ENCODE peak calls at places on chromosomes 16 and 17, in seven cellular contexts. W, L, F, G, C, V and E are unnamed samples.

GRCh38 chr17:43094129-43094834 is 30.9 kb downstream of the BRCA1 start:
- DNase-seq in W (peak; percentile 77), L (no peak), F (no peak), G (no peak), C (no peak), V (no peak), E (no peak)

GRCh38 chr17:73731733-73732132 is 87.5 kb upstream of the SDK2 start:
- DNase-seq in W (no peak), L (no peak), F (no peak), G (no peak), C (no peak), V (no peak), E (no peak)

GRCh38 chr16:74922150-74923138 is 62.5 kb downstream of the WDR59 start:
- DNase-seq in W (no peak), L (no peak), F (no peak), G (no peak), C (no peak), V (no peak), E (no peak)

GRCh38 chr16:81350306-81350615 is 35.5 kb downstream of the GAN start:
- DNase-seq in W (peak; percentile 3), L (no peak), F (no peak), G (no peak), C (no peak), V (no peak), E (no peak)

GRCh38 chr16:88318091-88318494 is 64.7 kb upstream of the ZNF469 start:
- DNase-seq in W (no peak), L (no peak), F (no peak), G (no peak), C (no peak), V (no peak), E (peak; percentile 74)

GRCh38 chr16:9238346-9238745 is 146.9 kb downstream of the HAPSTR1 start:
- DNase-seq in W (no peak), L (no peak), F (no peak), G (no peak), C (no peak), V (no peak), E (no peak)

GRCh38 chr16:21568502-21569189 is 30.7 kb upstream of the METTL9 start:
- DNase-seq in W (no peak), L (no peak), F (no peak), G (no peak), C (no peak), V (no peak), E (no peak)

GRCh38 chr16:50023626-50024025 is 1.4 kb upstream of the CNEP1R1 start:
- DNase-seq in W (no peak), L (no peak), F (no peak), G (no peak), C (no peak), V (no peak), E (no peak)

GRCh38 chr17:13346592-13346991 is 255.1 kb downstream of the HS3ST3A1 start:
- DNase-seq in W (no peak), L (no peak), F (no peak), G (no peak), C (no peak), V (no peak), E (no peak)

GRCh38 chr16:23416816-23417215 is 36.2 kb downstream of the COG7 start:
- DNase-seq in W (no peak), L (no peak), F (no peak), G (no peak), C (no peak), V (no peak), E (no peak)

GRCh38 chr17:73465851-73466250 is 154.1 kb upstream of the CDC42EP4 start:
- DNase-seq in W (no peak), L (no peak), F (no peak), G (no peak), C (no peak), V (no peak), E (no peak)

GRCh38 chr17:58822148-58823050 is 66.7 kb downstream of the PPM1E start:
- DNase-seq in W (no peak), L (no peak), F (no peak), G (no peak), C (no peak), V (no peak), E (no peak)

GRCh38 chr16:84024854-84025253 is 17.7 kb downstream of the SLC38A8 start:
- DNase-seq in W (peak; percentile 39), L (no peak), F (no peak), G (no peak), C (no peak), V (no peak), E (no peak)

GRCh38 chr16:75820672-75821071 is 94.4 kb upstream of the CPHXL start:
- DNase-seq in W (no peak), L (no peak), F (no peak), G (no peak), C (no peak), V (no peak), E (no peak)

GRCh38 chr17:14308965-14309879 is 8.3 kb downstream of the HS3ST3B1 start:
- DNase-seq in W (peak; percentile 91), L (peak; percentile 79), F (peak; percentile 47), G (peak; percentile 61), C (peak; percentile 89), V (no peak), E (peak; percentile 97)

GRCh38 chr17:60165976-60166375 is 16.2 kb downstream of the CA4 start:
- DNase-seq in W (no peak), L (no peak), F (no peak), G (no peak), C (no peak), V (no peak), E (no peak)

GRCh38 chr17:45221081-45221996 is at the start of gene FMNL1:
- DNase-seq in W (peak; percentile 15), L (no peak), F (no peak), G (no peak), C (peak; percentile 86), V (no peak), E (peak; percentile 86)

GRCh38 chr17:40818343-40818732 is 4.1 kb downstream of the KRT10 start:
- DNase-seq in W (no peak), L (no peak), F (no peak), G (no peak), C (no peak), V (no peak), E (no peak)

DNA sequence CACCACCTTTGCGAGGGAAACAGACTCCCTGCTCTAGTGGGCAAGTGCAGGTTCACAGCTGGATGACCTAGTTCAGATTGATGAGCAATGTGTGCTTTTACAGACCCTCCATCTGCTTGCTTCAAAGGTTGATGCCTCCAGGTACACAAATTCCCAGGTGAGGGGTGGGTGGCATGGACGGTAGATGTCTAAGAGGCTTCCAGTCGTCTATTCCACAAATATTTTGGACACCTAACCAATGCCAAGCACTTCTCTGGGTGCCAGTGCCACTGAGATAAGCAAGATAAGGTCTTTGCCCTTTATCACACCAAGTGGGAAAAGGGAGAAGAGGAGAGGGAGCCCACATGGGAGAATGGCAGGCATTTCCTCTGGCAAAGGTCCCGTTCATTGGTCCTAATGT is 316.6 kb upstream of the CDH5 start:
- DNase-seq in W (no peak), L (no peak), F (no peak), G (no peak), C (no peak), V (no peak), E (no peak)
- TF ChIP-seq CTCF in W (no peak), L (no peak), F (no peak), G (no peak), C (no peak), V (no peak), E (no peak)

DNA sequence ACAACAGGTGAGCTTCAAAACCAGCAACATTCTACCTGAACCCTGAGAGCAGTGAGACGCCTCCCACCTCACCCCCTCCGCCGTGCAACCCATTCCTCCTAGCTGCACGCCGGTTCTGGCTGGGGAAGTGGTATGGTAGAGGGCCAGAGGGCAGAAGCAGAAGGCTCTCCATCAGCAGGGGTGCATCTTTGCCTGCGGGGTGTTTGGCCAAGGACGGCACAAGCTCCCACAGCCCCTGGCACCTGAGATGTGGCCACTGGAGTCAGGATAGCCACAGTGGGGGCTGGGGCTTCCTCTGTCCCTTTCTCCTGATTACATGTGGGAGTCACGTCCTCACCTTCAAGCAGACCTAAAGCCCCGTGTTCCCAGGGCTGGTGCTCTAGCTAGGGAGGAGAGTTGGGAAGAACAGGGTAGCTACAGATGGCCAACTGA is 1.6 kb downstream of the BORCS6 start:
- DNase-seq in W (no peak), L (no peak), F (no peak), G (no peak), C (no peak), V (no peak), E (peak; percentile 75)
- H3K4me3 ChIP-seq in W (peak overlapping the region; percentile 73), L (peak overlapping the region; percentile 98), F (peak overlapping the region; percentile 79), G (peak overlapping the region; percentile 65), C (peak overlapping the region; percentile 97), V (peak overlapping the region; percentile 89), E (peak overlapping the region; percentile 90)

GRCh38 chr17:17140590-17140980 is 65.5 kb downstream of the PLD6 start:
- DNase-seq in W (peak; percentile 59), L (no peak), F (no peak), G (no peak), C (no peak), V (peak; percentile 9), E (peak; percentile 52)
- TF ChIP-seq CTCF in W (peak; percentile 22), L (no peak), F (peak; percentile 38), G (no peak), C (no peak), V (peak; percentile 35), E (no peak)

GRCh38 chr16:56438042-56438441 is 12.7 kb upstream of the AMFR start:
- DNase-seq in W (no peak), L (no peak), F (no peak), G (no peak), C (no peak), V (no peak), E (no peak)
- H3K4me3 ChIP-seq in W (no peak overlapping the region), L (no peak overlapping the region), F (no peak overlapping the region), G (no peak overlapping the region), C (no peak overlapping the region), V (no peak overlapping the region), E (no peak overlapping the region)

DNA sequence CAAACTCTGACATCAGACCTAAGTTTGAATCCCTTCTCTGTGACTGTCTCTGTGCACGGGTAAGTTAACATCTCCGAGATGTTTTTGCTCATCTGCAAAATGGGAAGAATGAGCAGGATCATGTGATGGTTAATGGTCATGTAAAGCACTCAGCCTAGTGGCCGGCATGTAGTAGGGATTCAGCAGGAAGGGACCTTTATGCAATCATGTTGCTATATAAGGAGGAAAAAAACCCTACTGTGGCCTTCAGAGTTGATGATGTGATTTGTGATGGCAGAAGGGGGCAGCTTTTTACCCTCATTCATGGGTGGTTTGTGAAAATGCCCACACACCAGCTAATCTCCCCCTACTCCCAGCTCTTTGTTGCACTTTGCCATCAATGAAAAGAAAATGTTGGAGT is 24.1 kb downstream of the CLEC16A start:
- DNase-seq in W (no peak), L (no peak), F (no peak), G (no peak), C (no peak), V (no peak), E (no peak)
- TF ChIP-seq CTCF in W (no peak), L (no peak), F (no peak), G (no peak), C (no peak), V (no peak), E (no peak)